ENCODE peak calls at places on chromosome 13, in nine cellular contexts. E, M, V, S, Y, Q, P, U and F are unnamed samples.

GRCh38 chr13:99065250-99066015 is 87.6 kb upstream of the DOCK9 start:
- DNase-seq in E (no peak), U (no peak), V (no peak), M (no peak), P (no peak), S (no peak), Q (no peak), Y (no peak), F (no peak)

GRCh38 chr13:106369091-106369490 is 166.4 kb downstream of the EFNB2 start:
- DNase-seq in V (no peak), Y (no peak), E (no peak), M (no peak), P (no peak), S (no peak), U (no peak), Q (no peak), F (no peak)

GRCh38 chr13:47114030-47114429 is 217.2 kb upstream of the HTR2A start:
- DNase-seq in M (no peak), Y (no peak), V (no peak), Q (peak), U (peak), P (peak), E (no peak), S (no peak), F (no peak)

GRCh38 chr13:39363393-39363792 is 239.6 kb downstream of the LHFPL6 start:
- DNase-seq in S (no peak), P (no peak), Y (no peak), E (no peak), V (no peak), U (no peak), M (no peak), Q (no peak), F (no peak)

GRCh38 chr13:46951516-46951915 is 54.7 kb upstream of the HTR2A start:
- DNase-seq in S (no peak), P (peak), Y (no peak), M (no peak), U (no peak), Q (no peak), E (no peak), V (no peak), F (no peak)

GRCh38 chr13:25908390-25908789 is 143.4 kb downstream of the SHISA2 start:
- DNase-seq in M (no peak), S (no peak), Q (no peak), Y (no peak), U (no peak), V (no peak), E (no peak), P (peak), F (no peak)

GRCh38 chr13:62357887-62358645 is 942.4 kb upstream of the PCDH20 start:
- DNase-seq in V (no peak), U (peak), P (peak), E (no peak), Q (no peak), M (no peak), S (peak), Y (no peak), F (peak)

GRCh38 chr13:73683746-73684145 is 450.5 kb downstream of the KLF12 start:
- DNase-seq in Y (no peak), E (no peak), S (no peak), V (no peak), M (no peak), P (no peak), Q (no peak), U (no peak), F (no peak)

GRCh38 chr13:103876571-103876970 is 810.4 kb upstream of the SLC10A2 start:
- DNase-seq in U (no peak), V (no peak), Y (no peak), E (no peak), M (no peak), Q (peak), S (no peak), P (no peak), F (no peak)

GRCh38 chr13:47897411-47898050 is 103.5 kb downstream of the SUCLA2 start:
- DNase-seq in Q (peak), P (peak), E (no peak), M (no peak), Y (no peak), U (no peak), S (no peak), V (no peak), F (no peak)

GRCh38 chr13:33610471-33611015 is 207.4 kb upstream of the RFC3 start:
- DNase-seq in P (peak), S (no peak), E (no peak), Q (no peak), Y (peak), V (no peak), M (peak), U (no peak), F (peak)

GRCh38 chr13:72727417-72728289 is at the start of the genes BORA and MZT1:
- DNase-seq in U (peak), E (peak), P (peak), Y (peak), Q (peak), V (peak), S (peak), M (peak), F (peak)

GRCh38 chr13:113207890-113208423 is 512 bp downstream of the PCID2 start:
- DNase-seq in Y (no peak), S (no peak), Q (no peak), P (no peak), U (no peak), M (peak), E (no peak), V (no peak), F (no peak)

GRCh38 chr13:37914781-37915391 is 45.3 kb upstream of the TRPC4 start:
- DNase-seq in P (no peak), Q (no peak), S (no peak), U (no peak), E (no peak), M (no peak), Y (no peak), V (no peak), F (no peak)

GRCh38 chr13:53004605-53005004 is 24.0 kb upstream of the OLFM4 start:
- DNase-seq in U (no peak), E (no peak), V (no peak), M (no peak), Q (no peak), P (no peak), S (no peak), Y (no peak), F (no peak)

GRCh38 chr13:114135731-114136171 is 3.3 kb upstream of the RASA3 start:
- DNase-seq in Q (no peak), E (no peak), V (no peak), M (no peak), Y (no peak), P (no peak), U (no peak), S (no peak), F (no peak)

GRCh38 chr13:49814551-49815270 is 22.2 kb upstream of the KPNA3 start:
- DNase-seq in V (no peak), P (no peak), Y (no peak), M (no peak), U (no peak), Q (no peak), S (no peak), E (no peak), F (no peak)

GRCh38 chr13:33793726-33794125 is 24.2 kb upstream of the RFC3 start:
- DNase-seq in E (no peak), M (no peak), S (no peak), Q (no peak), P (no peak), Y (no peak), U (no peak), V (no peak), F (no peak)

GRCh38 chr13:78787189-78787588 is 128.2 kb upstream of the OBI1 start:
- DNase-seq in P (no peak), Y (peak), U (no peak), Q (no peak), V (no peak), E (no peak), S (no peak), M (no peak), F (no peak)

GRCh38 chr13:93549326-93549855 is 322.8 kb downstream of the GPC6 start:
- DNase-seq in Q (no peak), P (peak), E (no peak), M (no peak), Y (no peak), S (no peak), V (no peak), U (no peak), F (no peak)

GRCh38 chr13:74979703-74980102 is 502.3 kb downstream of the TBC1D4 start:
- DNase-seq in V (no peak), M (no peak), U (no peak), E (no peak), Q (no peak), Y (no peak), S (no peak), P (no peak), F (no peak)

GRCh38 chr13:43942301-43942700 is 62.6 kb downstream of the LACC1 start:
- DNase-seq in V (no peak), S (no peak), E (no peak), Q (no peak), U (no peak), P (no peak), M (no peak), Y (no peak), F (no peak)

GRCh38 chr13:35729926-35730627 is 253.6 kb upstream of the MAB21L1 start:
- DNase-seq in U (no peak), Q (no peak), S (no peak), Y (no peak), V (no peak), M (peak), E (no peak), P (no peak), F (no peak)

GRCh38 chr13:77310579-77311279 is 16.2 kb downstream of the MYCBP2 start:
- DNase-seq in S (no peak), V (no peak), P (no peak), E (no peak), M (no peak), Y (no peak), U (no peak), Q (no peak), F (peak)

GRCh38 chr13:107864543-107865460 is 350.5 kb downstream of the LIG4 start:
- DNase-seq in Y (no peak), U (no peak), M (no peak), E (no peak), P (peak), S (no peak), Q (no peak), V (no peak), F (peak)

GRCh38 chr13:67493835-67494234 is 263.7 kb upstream of the PCDH9 start:
- DNase-seq in S (no peak), Y (no peak), P (no peak), M (no peak), Q (no peak), E (no peak), U (no peak), V (no peak), F (no peak)

GRCh38 chr13:48493851-48494250 is 39.0 kb downstream of the RCBTB2 start:
- DNase-seq in V (no peak), U (no peak), P (no peak), M (no peak), S (no peak), Q (peak), E (no peak), Y (no peak), F (peak)

GRCh38 chr13:24747248-24748151 is 16.5 kb upstream of the RNF17 start:
- DNase-seq in V (no peak), S (no peak), Q (no peak), U (no peak), M (no peak), P (no peak), E (no peak), Y (no peak), F (no peak)

GRCh38 chr13:47299316-47299715 is 402.5 kb upstream of the HTR2A start:
- DNase-seq in U (no peak), P (no peak), M (no peak), Y (no peak), S (no peak), E (no peak), Q (no peak), V (no peak), F (no peak)

GRCh38 chr13:79662882-79663281 is 181.9 kb downstream of the NDFIP2 start:
- DNase-seq in U (no peak), S (no peak), V (no peak), Q (no peak), Y (no peak), M (no peak), P (no peak), E (no peak), F (no peak)

GRCh38 chr13:22229916-22230315 is 559.0 kb downstream of the FGF9 start:
- DNase-seq in S (no peak), Q (no peak), Y (no peak), P (no peak), M (no peak), U (no peak), V (no peak), E (no peak), F (no peak)

GRCh38 chr13:113112893-113113845 is 7.6 kb downstream of the F7 start:
- DNase-seq in Q (no peak), P (no peak), S (no peak), V (no peak), M (peak), E (peak), Y (no peak), U (no peak), F (no peak)

GRCh38 chr13:110462091-110462490 is 99.4 kb downstream of the RAB20 start:
- DNase-seq in U (no peak), V (no peak), P (no peak), M (no peak), Y (no peak), E (no peak), S (no peak), Q (no peak), F (no peak)

GRCh38 chr13:49082653-49083536 is 107.2 kb downstream of the FNDC3A start:
- DNase-seq in Y (no peak), V (no peak), S (no peak), Q (peak), U (peak), P (peak), E (no peak), M (no peak), F (no peak)